ENCODE peak calls at places on chromosomes 7 and 10, in six cellular contexts. C is astrocyte; S is AG04450; W is mucosa of descending colon; P is CD4-positive, CD25-positive, alpha-beta regulatory T cell; Q is iPS DF 6.9. E is an unnamed sample.

GRCh38 chr10:49164587-49165188 is 23.5 kb downstream of the TMEM273 start:
- DNase-seq in C (no peak), S (no peak), W (peak; percentile 48), P (no peak), Q (peak; percentile 48), E (no peak)

GRCh38 chr7:157969995-157970394 is 617.6 kb downstream of the PTPRN2 start:
- DNase-seq in C (no peak), S (no peak), W (no peak), P (no peak), Q (no peak), E (no peak)

GRCh38 chr10:35643976-35644799 is 2.1 kb upstream of the FZD8 start:
- DNase-seq in C (no peak), S (no peak), W (peak; percentile 12), P (no peak), Q (no peak), E (no peak)

GRCh38 chr10:109892087-109892486 is 31.2 kb downstream of the XPNPEP1 start:
- DNase-seq in C (peak; percentile 60), S (no peak), W (no peak), P (no peak), Q (no peak), E (no peak)

GRCh38 chr10:79179404-79180309 is 110.9 kb downstream of the ZMIZ1 start:
- DNase-seq in C (peak; percentile 35), S (no peak), W (no peak), P (no peak), Q (no peak), E (no peak)

GRCh38 chr10:111600772-111601171 is 523.9 kb downstream of the ADRA2A start:
- DNase-seq in C (no peak), S (no peak), W (peak; percentile 32), P (no peak), Q (no peak), E (peak; percentile 45)

GRCh38 chr7:135673360-135673706 is 11.0 kb downstream of the STMP1 start:
- DNase-seq in C (peak; percentile 91), S (no peak), W (no peak), P (no peak), Q (no peak), E (no peak)

GRCh38 chr7:4006687-4007086 is 675.4 kb upstream of the FOXK1 start:
- DNase-seq in C (no peak), S (no peak), W (no peak), P (no peak), Q (no peak), E (no peak)

GRCh38 chr7:43520201-43520600 is 62.7 kb upstream of the STK17A start:
- DNase-seq in C (no peak), S (no peak), W (no peak), P (no peak), Q (no peak), E (no peak)

GRCh38 chr7:118311121-118311803 is 86.8 kb downstream of the ANKRD7 start:
- DNase-seq in C (peak; percentile 72), S (no peak), W (no peak), P (no peak), Q (no peak), E (no peak)

GRCh38 chr10:12412671-12413368 is 63.5 kb downstream of the CAMK1D start:
- DNase-seq in C (no peak), S (no peak), W (no peak), P (no peak), Q (no peak), E (no peak)

GRCh38 chr7:101739757-101740398 is 77.5 kb upstream of the CUX1 start:
- DNase-seq in C (no peak), S (no peak), W (no peak), P (no peak), Q (no peak), E (no peak)

GRCh38 chr10:93468532-93469213 is 13.5 kb downstream of the MYOF start:
- DNase-seq in C (peak; percentile 94), S (peak; percentile 79), W (no peak), P (no peak), Q (no peak), E (no peak)

DNA sequence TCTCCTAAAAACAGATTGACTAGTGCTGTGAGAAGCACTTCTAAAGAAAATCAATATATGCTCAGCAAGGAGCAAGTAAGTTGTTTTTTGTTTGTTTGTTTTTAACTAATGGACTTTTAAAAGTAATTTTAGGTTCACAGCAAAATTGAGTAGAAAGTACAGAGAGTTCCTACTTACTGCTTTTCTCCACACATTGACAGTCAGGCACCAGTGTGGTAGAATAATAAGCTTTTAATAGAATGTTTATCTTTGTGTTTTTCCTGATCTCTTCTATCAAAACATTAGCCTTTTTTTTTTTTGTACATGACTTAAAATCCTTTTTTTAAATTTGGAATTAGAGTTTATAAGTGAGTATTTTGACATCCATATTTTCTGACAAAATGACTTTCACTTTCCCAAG is 28.0 kb downstream of the MINPP1 start:
- DNase-seq in C (no peak), S (no peak), W (no peak), P (no peak), Q (no peak), E (no peak)
- H3K9me3 ChIP-seq in C (no peaks in the 10 kb centered on the region), S (peaks cover 5% of the 10 kb centered on the region), W (no peaks in the 10 kb centered on the region), P (no peaks in the 10 kb centered on the region), Q (peaks cover 2% of the 10 kb centered on the region), E (no peaks in the 10 kb centered on the region)

DNA sequence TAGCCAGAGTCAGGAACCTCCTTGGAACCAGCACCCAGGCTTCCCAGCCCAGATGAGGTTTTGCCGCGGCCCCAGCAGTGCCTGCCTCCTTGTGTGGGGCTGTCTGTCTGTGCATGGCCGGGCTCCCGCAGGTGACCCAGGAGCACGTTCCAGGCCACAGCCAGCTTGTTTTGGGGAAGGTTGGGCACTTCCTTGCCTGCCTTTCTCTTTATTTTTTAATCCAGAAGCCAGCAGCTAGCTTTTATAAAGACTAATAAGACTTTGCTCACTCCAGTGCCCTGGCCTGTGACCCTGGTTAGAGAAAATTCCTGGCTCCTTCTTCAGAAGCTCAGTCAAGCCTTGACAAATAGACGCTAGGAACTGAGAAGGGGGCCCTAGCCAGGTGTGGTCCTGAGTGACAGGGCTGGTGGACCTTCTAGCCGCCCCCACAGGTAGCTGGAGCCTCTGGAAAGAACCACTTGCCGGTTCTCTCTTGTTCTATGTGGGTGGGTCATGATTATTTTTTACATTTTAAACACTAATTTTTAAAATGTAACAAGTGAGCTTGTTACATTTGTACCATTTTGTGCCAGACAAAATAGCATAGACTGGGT is 837 bp downstream of the SLC29A3 start:
- DNase-seq in C (no peak), S (no peak), W (no peak), P (no peak), Q (no peak), E (no peak)
- H3K9me3 ChIP-seq in C (no peaks in the 10 kb centered on the region), S (no peaks in the 10 kb centered on the region), W (no peaks in the 10 kb centered on the region), P (no peaks in the 10 kb centered on the region), Q (no peaks in the 10 kb centered on the region), E (no peaks in the 10 kb centered on the region)

GRCh38 chr7:6675807-6676405 is 30.8 kb downstream of the ZNF12 start:
- DNase-seq in C (no peak), S (no peak), W (no peak), P (no peak), Q (no peak), E (no peak)
- H3K9me3 ChIP-seq in C (peaks cover 48% of the 10 kb centered on the region), S (peaks cover 64% of the 10 kb centered on the region), W (peaks cover 94% of the 10 kb centered on the region), P (peaks cover 80% of the 10 kb centered on the region), Q (peaks cover 20% of the 10 kb centered on the region), E (peaks cover 20% of the 10 kb centered on the region)

GRCh38 chr7:55464422-55464821 is 99.3 kb downstream of the LANCL2 start:
- DNase-seq in C (no peak), S (no peak), W (no peak), P (no peak), Q (no peak), E (no peak)
- H3K9me3 ChIP-seq in C (no peaks in the 10 kb centered on the region), S (peaks cover 19% of the 10 kb centered on the region), W (peaks cover 8% of the 10 kb centered on the region), P (no peaks in the 10 kb centered on the region), Q (peaks cover 6% of the 10 kb centered on the region), E (no peaks in the 10 kb centered on the region)

GRCh38 chr10:86393858-86394472 is 27.4 kb upstream of the GRID1 start:
- DNase-seq in C (no peak), S (no peak), W (no peak), P (no peak), Q (no peak), E (no peak)
- H3K9me3 ChIP-seq in C (no peaks in the 10 kb centered on the region), S (no peaks in the 10 kb centered on the region), W (no peaks in the 10 kb centered on the region), P (no peaks in the 10 kb centered on the region), Q (no peaks in the 10 kb centered on the region), E (no peaks in the 10 kb centered on the region)

GRCh38 chr7:111918461-111918860 is 287.7 kb downstream of the DOCK4 start:
- DNase-seq in C (no peak), S (no peak), W (no peak), P (no peak), Q (no peak), E (no peak)

GRCh38 chr7:111914287-111914686 is 291.9 kb downstream of the DOCK4 start:
- DNase-seq in C (no peak), S (no peak), W (no peak), P (no peak), Q (no peak), E (no peak)

GRCh38 chr7:111920329-111920728 is 285.9 kb downstream of the DOCK4 start:
- DNase-seq in C (no peak), S (no peak), W (no peak), P (no peak), Q (no peak), E (no peak)

GRCh38 chr7:111919690-111920179 is 286.5 kb downstream of the DOCK4 start:
- DNase-seq in C (peak; percentile 82), S (no peak), W (no peak), P (no peak), Q (no peak), E (no peak)

GRCh38 chr7:111919164-111919563 is 287.0 kb downstream of the DOCK4 start:
- DNase-seq in C (no peak), S (no peak), W (no peak), P (no peak), Q (no peak), E (no peak)
- H3K9me3 ChIP-seq in C (no peaks in the 10 kb centered on the region), S (no peaks in the 10 kb centered on the region), W (no peaks in the 10 kb centered on the region), P (no peaks in the 10 kb centered on the region), Q (no peaks in the 10 kb centered on the region), E (no peaks in the 10 kb centered on the region)

E was measured in left lung.